ENCODE peak calls at places on chromosomes 3 and 15, in seven cellular contexts. One of them, this sample, is unnamed. For H3K4me1, the result is how much of the 10 kb centered on the place peaks cover.

GRCh38 chr3:192802957-192803899 is 75.9 kb upstream of the FGF12 start:
- DNase-seq in heart left ventricle: no peak
- DNase-seq in OCI-LY7: peak
- DNase-seq in sigmoid colon: no peak
- DNase-seq in ascending aorta: no peak
- DNase-seq in uterus: no peak
- DNase-seq in BE2C: no peak
- DNase-seq in this sample: peak

GRCh38 chr3:39291903-39292329 is 12.1 kb upstream of the CX3CR1 start:
- DNase-seq in ascending aorta: no peak
- DNase-seq in OCI-LY7: peak
- DNase-seq in BE2C: peak
- DNase-seq in sigmoid colon: peak
- DNase-seq in uterus: peak
- DNase-seq in heart left ventricle: peak
- DNase-seq in this sample: peak

GRCh38 chr15:60971719-60972118 is 257.4 kb downstream of the RORA start:
- DNase-seq in BE2C: no peak
- DNase-seq in sigmoid colon: no peak
- DNase-seq in OCI-LY7: no peak
- DNase-seq in heart left ventricle: no peak
- DNase-seq in uterus: no peak
- DNase-seq in ascending aorta: no peak
- DNase-seq in this sample: no peak

GRCh38 chr3:186442162-186442561 is 80.1 kb upstream of the DGKG start:
- DNase-seq in sigmoid colon: no peak
- DNase-seq in BE2C: peak
- DNase-seq in ascending aorta: no peak
- DNase-seq in uterus: no peak
- DNase-seq in OCI-LY7: no peak
- DNase-seq in heart left ventricle: no peak
- DNase-seq in this sample: no peak

GRCh38 chr3:11523793-11524160 is 119.9 kb downstream of the VGLL4 start:
- DNase-seq in ascending aorta: no peak
- DNase-seq in uterus: peak
- DNase-seq in OCI-LY7: no peak
- DNase-seq in BE2C: no peak
- DNase-seq in sigmoid colon: peak
- DNase-seq in heart left ventricle: no peak
- DNase-seq in this sample: no peak

GRCh38 chr15:27095809-27096580 is 125.0 kb downstream of the GABRG3 start:
- DNase-seq in sigmoid colon: no peak
- DNase-seq in uterus: no peak
- DNase-seq in heart left ventricle: no peak
- DNase-seq in ascending aorta: no peak
- DNase-seq in BE2C: peak
- DNase-seq in OCI-LY7: no peak
- DNase-seq in this sample: peak

GRCh38 chr3:193960485-193961172 is 175.3 kb upstream of the HES1 start:
- DNase-seq in heart left ventricle: no peak
- DNase-seq in uterus: peak
- DNase-seq in sigmoid colon: peak
- DNase-seq in OCI-LY7: no peak
- DNase-seq in BE2C: peak
- DNase-seq in ascending aorta: no peak
- DNase-seq in this sample: peak

GRCh38 chr3:4504340-4505261 is 11.5 kb downstream of the ITPR1 start:
- DNase-seq in sigmoid colon: peak
- DNase-seq in ascending aorta: no peak
- DNase-seq in OCI-LY7: peak
- DNase-seq in heart left ventricle: no peak
- DNase-seq in BE2C: peak
- DNase-seq in uterus: peak
- DNase-seq in this sample: peak

GRCh38 chr3:166554006-166554405 is 716.8 kb upstream of the BCHE start:
- DNase-seq in uterus: no peak
- DNase-seq in sigmoid colon: no peak
- DNase-seq in heart left ventricle: no peak
- DNase-seq in ascending aorta: no peak
- DNase-seq in OCI-LY7: no peak
- DNase-seq in BE2C: no peak
- DNase-seq in this sample: no peak

GRCh38 chr3:126746395-126747177 is 42.5 kb downstream of the CHCHD6 start:
- DNase-seq in uterus: no peak
- DNase-seq in BE2C: peak
- DNase-seq in OCI-LY7: no peak
- DNase-seq in sigmoid colon: no peak
- DNase-seq in heart left ventricle: no peak
- DNase-seq in ascending aorta: no peak
- DNase-seq in this sample: peak

GRCh38 chr15:90382305-90382704 is 5.7 kb upstream of the IQGAP1 start:
- DNase-seq in uterus: no peak
- DNase-seq in sigmoid colon: no peak
- DNase-seq in BE2C: no peak
- DNase-seq in heart left ventricle: no peak
- DNase-seq in OCI-LY7: no peak
- DNase-seq in ascending aorta: no peak
- DNase-seq in this sample: no peak

GRCh38 chr3:106811376-106811775 is 565.9 kb upstream of the CCDC54 start:
- DNase-seq in ascending aorta: no peak
- DNase-seq in sigmoid colon: no peak
- DNase-seq in uterus: no peak
- DNase-seq in OCI-LY7: no peak
- DNase-seq in BE2C: no peak
- DNase-seq in heart left ventricle: no peak
- DNase-seq in this sample: peak

GRCh38 chr15:56759450-56759845 is 26.1 kb upstream of the ZNF280D start:
- DNase-seq in ascending aorta: peak
- DNase-seq in OCI-LY7: no peak
- DNase-seq in sigmoid colon: peak
- DNase-seq in heart left ventricle: peak
- DNase-seq in BE2C: no peak
- DNase-seq in uterus: no peak
- DNase-seq in this sample: peak

GRCh38 chr3:14261229-14261628 is 82.6 kb downstream of the LSM3 start:
- DNase-seq in uterus: peak
- DNase-seq in OCI-LY7: peak
- DNase-seq in ascending aorta: peak
- DNase-seq in BE2C: peak
- DNase-seq in sigmoid colon: peak
- DNase-seq in heart left ventricle: peak
- DNase-seq in this sample: peak

DNA sequence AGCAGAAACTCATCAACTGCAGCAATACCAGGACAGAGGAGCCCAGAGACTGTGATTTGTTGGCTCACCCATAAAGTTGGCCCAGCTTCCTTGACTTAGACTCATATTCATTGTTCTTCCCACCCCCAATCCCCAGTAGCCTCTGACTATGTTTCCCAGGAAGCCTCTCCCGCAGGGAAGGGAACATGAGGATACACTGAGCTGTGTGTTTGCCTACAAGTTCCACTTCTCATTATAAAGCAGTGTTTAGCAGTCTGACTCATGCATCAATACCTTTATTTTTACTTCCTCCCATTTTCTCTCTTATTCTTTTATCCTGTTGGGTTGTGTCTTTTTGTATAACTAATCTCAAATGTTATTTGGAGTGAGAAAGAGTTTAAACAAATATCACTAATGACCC is 111.6 kb upstream of the PHLDB2 start:
- DNase-seq in sigmoid colon: no peak
- DNase-seq in heart left ventricle: no peak
- DNase-seq in BE2C: no peak
- DNase-seq in ascending aorta: no peak
- DNase-seq in OCI-LY7: no peak
- DNase-seq in uterus: no peak
- DNase-seq in this sample: peak
- H3K4me1 ChIP-seq in sigmoid colon: under half
- H3K4me1 ChIP-seq in heart left ventricle: under half
- H3K4me1 ChIP-seq in BE2C: under half
- H3K4me1 ChIP-seq in ascending aorta: under half
- H3K4me1 ChIP-seq in OCI-LY7: under half
- H3K4me1 ChIP-seq in uterus: under half
- H3K4me1 ChIP-seq in this sample: under half

GRCh38 chr3:13119471-13120220 is 46.4 kb upstream of the IQSEC1 start:
- DNase-seq in heart left ventricle: no peak
- DNase-seq in OCI-LY7: no peak
- DNase-seq in ascending aorta: no peak
- DNase-seq in uterus: no peak
- DNase-seq in sigmoid colon: peak
- DNase-seq in BE2C: no peak
- DNase-seq in this sample: no peak
- H3K4me1 ChIP-seq in heart left ventricle: under half
- H3K4me1 ChIP-seq in OCI-LY7: under half
- H3K4me1 ChIP-seq in ascending aorta: under half
- H3K4me1 ChIP-seq in uterus: under half
- H3K4me1 ChIP-seq in sigmoid colon: under half
- H3K4me1 ChIP-seq in BE2C: under half
- H3K4me1 ChIP-seq in this sample: under half

GRCh38 chr15:31399544-31400171 is 73.0 kb downstream of the KLF13 start:
- DNase-seq in BE2C: no peak
- DNase-seq in ascending aorta: no peak
- DNase-seq in OCI-LY7: no peak
- DNase-seq in uterus: no peak
- DNase-seq in sigmoid colon: peak
- DNase-seq in heart left ventricle: no peak
- DNase-seq in this sample: peak
- H3K4me1 ChIP-seq in BE2C: half or more
- H3K4me1 ChIP-seq in ascending aorta: under half
- H3K4me1 ChIP-seq in OCI-LY7: under half
- H3K4me1 ChIP-seq in uterus: under half
- H3K4me1 ChIP-seq in sigmoid colon: under half
- H3K4me1 ChIP-seq in heart left ventricle: under half
- H3K4me1 ChIP-seq in this sample: under half

GRCh38 chr15:79978694-79979519 is 7.9 kb upstream of the BCL2A1 start:
- DNase-seq in BE2C: no peak
- DNase-seq in sigmoid colon: no peak
- DNase-seq in uterus: no peak
- DNase-seq in ascending aorta: no peak
- DNase-seq in OCI-LY7: peak
- DNase-seq in heart left ventricle: no peak
- DNase-seq in this sample: peak

GRCh38 chr15:79973445-79974180 is 2.6 kb upstream of the BCL2A1 start:
- DNase-seq in uterus: no peak
- DNase-seq in OCI-LY7: peak
- DNase-seq in ascending aorta: no peak
- DNase-seq in sigmoid colon: no peak
- DNase-seq in BE2C: no peak
- DNase-seq in heart left ventricle: no peak
- DNase-seq in this sample: no peak

GRCh38 chr15:79978260-79978659 is 7.3 kb upstream of the BCL2A1 start:
- DNase-seq in BE2C: no peak
- DNase-seq in uterus: no peak
- DNase-seq in sigmoid colon: no peak
- DNase-seq in heart left ventricle: no peak
- DNase-seq in OCI-LY7: no peak
- DNase-seq in ascending aorta: no peak
- DNase-seq in this sample: no peak

GRCh38 chr15:79981861-79982455 is 11.0 kb upstream of the BCL2A1 start:
- DNase-seq in BE2C: no peak
- DNase-seq in heart left ventricle: no peak
- DNase-seq in uterus: no peak
- DNase-seq in ascending aorta: no peak
- DNase-seq in sigmoid colon: no peak
- DNase-seq in OCI-LY7: no peak
- DNase-seq in this sample: no peak

GRCh38 chr15:79977431-79977940 is 6.5 kb upstream of the BCL2A1 start:
- DNase-seq in OCI-LY7: peak
- DNase-seq in BE2C: no peak
- DNase-seq in uterus: no peak
- DNase-seq in heart left ventricle: no peak
- DNase-seq in sigmoid colon: no peak
- DNase-seq in ascending aorta: no peak
- DNase-seq in this sample: peak
- H3K4me1 ChIP-seq in OCI-LY7: under half
- H3K4me1 ChIP-seq in BE2C: under half
- H3K4me1 ChIP-seq in uterus: under half
- H3K4me1 ChIP-seq in heart left ventricle: under half
- H3K4me1 ChIP-seq in sigmoid colon: under half
- H3K4me1 ChIP-seq in ascending aorta: under half
- H3K4me1 ChIP-seq in this sample: under half

DNA sequence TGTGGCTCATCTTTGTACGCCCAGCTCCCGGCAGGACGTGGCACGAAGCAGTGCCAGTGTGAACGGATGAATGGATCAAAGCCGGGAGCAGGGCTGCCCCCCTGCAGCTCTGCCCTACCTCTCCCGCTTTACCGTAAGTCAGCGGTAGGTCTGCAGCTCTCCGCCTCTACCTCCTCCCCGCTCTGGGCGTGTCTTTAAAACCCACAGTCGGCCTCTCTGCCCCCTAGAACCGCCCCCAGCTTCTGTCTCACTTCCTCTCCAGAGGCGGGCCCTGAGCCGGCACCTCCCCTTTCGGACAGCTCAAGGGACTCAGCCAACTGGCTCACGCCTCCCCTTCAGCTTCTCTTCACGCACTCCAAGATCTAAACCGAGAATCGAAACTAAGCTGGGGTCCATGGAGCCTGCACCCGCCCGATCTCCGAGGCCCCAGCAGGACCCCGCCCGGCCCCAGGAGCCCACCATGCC is at the start of gene PML:
- DNase-seq in heart left ventricle: peak
- DNase-seq in BE2C: peak
- DNase-seq in ascending aorta: peak
- DNase-seq in uterus: peak
- DNase-seq in OCI-LY7: peak
- DNase-seq in sigmoid colon: peak
- DNase-seq in this sample: peak
- H3K4me1 ChIP-seq in heart left ventricle: half or more
- H3K4me1 ChIP-seq in BE2C: under half
- H3K4me1 ChIP-seq in ascending aorta: under half
- H3K4me1 ChIP-seq in uterus: under half
- H3K4me1 ChIP-seq in OCI-LY7: under half
- H3K4me1 ChIP-seq in sigmoid colon: half or more
- H3K4me1 ChIP-seq in this sample: under half

GRCh38 chr3:141203866-141204265 is 27.8 kb upstream of the PXYLP1 start:
- DNase-seq in uterus: no peak
- DNase-seq in ascending aorta: no peak
- DNase-seq in BE2C: no peak
- DNase-seq in sigmoid colon: no peak
- DNase-seq in heart left ventricle: no peak
- DNase-seq in OCI-LY7: no peak
- DNase-seq in this sample: no peak
- H3K4me1 ChIP-seq in uterus: under half
- H3K4me1 ChIP-seq in ascending aorta: under half
- H3K4me1 ChIP-seq in BE2C: under half
- H3K4me1 ChIP-seq in sigmoid colon: under half
- H3K4me1 ChIP-seq in heart left ventricle: under half
- H3K4me1 ChIP-seq in OCI-LY7: under half
- H3K4me1 ChIP-seq in this sample: under half

GRCh38 chr3:27593173-27593572 is 109.0 kb upstream of the SLC4A7 start:
- DNase-seq in uterus: no peak
- DNase-seq in ascending aorta: no peak
- DNase-seq in heart left ventricle: no peak
- DNase-seq in OCI-LY7: no peak
- DNase-seq in BE2C: no peak
- DNase-seq in sigmoid colon: no peak
- DNase-seq in this sample: no peak
- H3K4me1 ChIP-seq in uterus: under half
- H3K4me1 ChIP-seq in ascending aorta: under half
- H3K4me1 ChIP-seq in heart left ventricle: under half
- H3K4me1 ChIP-seq in OCI-LY7: under half
- H3K4me1 ChIP-seq in BE2C: under half
- H3K4me1 ChIP-seq in sigmoid colon: under half
- H3K4me1 ChIP-seq in this sample: under half

This sample was measured in GM23248.